ENCODE peak calls at places on chromosomes 4 and X, in four cellular contexts. R is lung, G is tibial nerve, Y is A549. O is an unnamed sample.

GRCh38 chr4:6955261-6955911 is 45.8 kb downstream of the TBC1D14 start:
- DNase-seq in G (no peak), Y (no peak), R (peak), O (peak)

GRCh38 chr4:22471419-22471818 is 44.4 kb downstream of the ADGRA3 start:
- DNase-seq in Y (no peak), R (no peak), G (no peak), O (no peak)

GRCh38 chrX:41589634-41590270 is 99.0 kb upstream of the GPR34 start:
- DNase-seq in Y (peak), G (no peak), R (no peak), O (no peak)

GRCh38 chr4:4590496-4590895 is 48.6 kb upstream of the STX18 start:
- DNase-seq in Y (no peak), R (no peak), G (no peak), O (no peak)

GRCh38 chr4:149223659-149224058 is 592.0 kb downstream of the IQCM start:
- DNase-seq in Y (no peak), R (no peak), G (no peak), O (no peak)

GRCh38 chrX:41145920-41146608 is 60.8 kb downstream of the USP9X start:
- DNase-seq in Y (peak), R (no peak), G (no peak), O (no peak)

GRCh38 chr4:173346074-173346473 is 11.9 kb upstream of the HMGB2 start:
- DNase-seq in R (no peak), Y (no peak), G (no peak), O (no peak)

GRCh38 chr4:6142935-6143602 is 57.3 kb downstream of the JAKMIP1 start:
- DNase-seq in Y (no peak), G (no peak), R (no peak), O (no peak)

GRCh38 chr4:7813674-7814073 is 126.0 kb downstream of the AFAP1 start:
- DNase-seq in G (no peak), R (peak), Y (peak), O (peak)

GRCh38 chr4:140648716-140649115 is 80.0 kb upstream of the UCP1 start:
- DNase-seq in Y (no peak), R (no peak), G (no peak), O (no peak)

GRCh38 chr4:105990933-105991332 is 95.7 kb downstream of the NPNT start:
- DNase-seq in G (no peak), Y (peak), R (peak), O (peak)

GRCh38 chr4:83231620-83232056 is 53.0 kb downstream of the COQ2 start:
- DNase-seq in Y (no peak), R (no peak), G (no peak), O (no peak)

GRCh38 chr4:23818097-23818648 is 71.7 kb downstream of the PPARGC1A start:
- DNase-seq in G (no peak), R (no peak), Y (no peak), O (no peak)

GRCh38 chrX:74656079-74656745 is 41.8 kb upstream of the RLIM start:
- DNase-seq in Y (no peak), R (no peak), G (no peak), O (no peak)

GRCh38 chrX:21840199-21840557 is 761 bp downstream of the MBTPS2 start:
- DNase-seq in G (no peak), R (no peak), Y (no peak), O (no peak)

GRCh38 chrX:43949669-43950068 is 23.5 kb downstream of the NDP start:
- DNase-seq in Y (peak), R (no peak), G (no peak), O (peak)

GRCh38 chr4:1192493-1193205 is 20.3 kb upstream of the SPON2 start:
- DNase-seq in R (no peak), Y (peak), G (peak), O (peak)

GRCh38 chrX:44025611-44026010 is 52.4 kb upstream of the NDP start:
- DNase-seq in R (no peak), Y (peak), G (no peak), O (no peak)

GRCh38 chrX:13750204-13750603 is 15.7 kb downstream of the OFD1 start:
- DNase-seq in Y (peak), R (no peak), G (no peak), O (peak)

GRCh38 chr4:140097572-140097971 is 56.4 kb downstream of the MAML3 start:
- DNase-seq in Y (no peak), G (no peak), R (no peak), O (no peak)

GRCh38 chrX:9844936-9845573 is 58.8 kb downstream of the SHROOM2 start:
- DNase-seq in Y (no peak), R (no peak), G (no peak), O (no peak)

GRCh38 chr4:53928825-53929224 is 135.6 kb downstream of the CHIC2 start:
- DNase-seq in G (no peak), R (no peak), Y (no peak), O (no peak)

GRCh38 chr4:173538903-173539445 is 8.9 kb upstream of the HAND2 start:
- DNase-seq in R (no peak), Y (no peak), G (no peak), O (no peak)

GRCh38 chr4:184745747-184746531 is 12.0 kb upstream of the CENPU start:
- DNase-seq in R (peak), Y (peak), G (peak), O (peak)

GRCh38 chr4:118369231-118369630 is 16.4 kb upstream of the PRSS12 start:
- DNase-seq in Y (no peak), R (no peak), G (no peak), O (no peak)

GRCh38 chrX:58025979-58026378 is 115.7 kb upstream of the ZXDA start:
- DNase-seq in R (no peak), Y (peak), G (no peak), O (peak)

GRCh38 chrX:133813991-133814390 is 171.4 kb downstream of the GPC3 start:
- DNase-seq in R (no peak), G (no peak), Y (no peak), O (no peak)

GRCh38 chr4:174435981-174436776 is 86.1 kb downstream of the HPGD start:
- DNase-seq in Y (no peak), G (no peak), R (no peak), O (no peak)

GRCh38 chr4:120290553-120290952 is 223.9 kb upstream of the MAD2L1 start:
- DNase-seq in R (no peak), G (no peak), Y (no peak), O (no peak)

GRCh38 chr4:2942532-2943363 is 20.5 kb downstream of the NOP14 start:
- DNase-seq in R (no peak), G (no peak), Y (no peak), O (peak)

GRCh38 chr4:13627185-13627605 is 330 bp downstream of the BOD1L1 start:
- DNase-seq in G (no peak), Y (no peak), R (no peak), O (no peak)

GRCh38 chr4:76767983-76768382 is 130.0 kb downstream of the SOWAHB start:
- DNase-seq in Y (peak), G (no peak), R (no peak), O (no peak)

GRCh38 chr4:52659722-52660261 is 691 bp upstream of the USP46 start:
- DNase-seq in Y (peak), G (peak), R (peak), O (peak)

GRCh38 chrX:138191998-138192397 is 519.5 kb downstream of the FGF13 start:
- DNase-seq in G (no peak), Y (peak), R (no peak), O (peak)

GRCh38 chrX:119228506-119229290 is 7.4 kb upstream of the PGRMC1 start:
- DNase-seq in G (no peak), R (no peak), Y (peak), O (no peak)

GRCh38 chrX:111375747-111376146 is 36.2 kb downstream of the DCX start:
- DNase-seq in G (no peak), Y (no peak), R (no peak), O (no peak)

DNA sequence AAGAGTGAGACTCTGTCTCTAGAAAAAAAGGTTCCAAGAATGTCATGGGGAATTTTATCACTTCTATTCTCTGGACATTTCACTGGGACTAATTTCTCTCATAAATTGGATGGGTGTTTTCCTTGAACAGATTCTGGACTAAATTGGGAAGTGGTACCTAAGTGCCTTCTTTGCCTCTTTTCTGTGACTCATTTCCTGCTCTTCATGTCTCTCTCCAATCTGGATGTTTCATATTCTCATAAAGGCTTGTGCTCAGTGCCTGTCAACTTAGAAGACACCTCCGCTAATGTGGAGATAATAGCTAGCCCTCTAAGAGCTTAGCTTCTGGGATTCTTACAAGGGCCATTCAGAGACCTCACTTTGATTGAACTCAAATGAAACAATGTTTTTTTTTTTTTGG is 38.0 kb upstream of the IGFBP7 start:
- DNase-seq in R (no peak), Y (no peak), G (no peak), O (no peak)
- TF ChIP-seq CTCF in R (no peak), Y (no peak), G (no peak), O (no peak)

DNA sequence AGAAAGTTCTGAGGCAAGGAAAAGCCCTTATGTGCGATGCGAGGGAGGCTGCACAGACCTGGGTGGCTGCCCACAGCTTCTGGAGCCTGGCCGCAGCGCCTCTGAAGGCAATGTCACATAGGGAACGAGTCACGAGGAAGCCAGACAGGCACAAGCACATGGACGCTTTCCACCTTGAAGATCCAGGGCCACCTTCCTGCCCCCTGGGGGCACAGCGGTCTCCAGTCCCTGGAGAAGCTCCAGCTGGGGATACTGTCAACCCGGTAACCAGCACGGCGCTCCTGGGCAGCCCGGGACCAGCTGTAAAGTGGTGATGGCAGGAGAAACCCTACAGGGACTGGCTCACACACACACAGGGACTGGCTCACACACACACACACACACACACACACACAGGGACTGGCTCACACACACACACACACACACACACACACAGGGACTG is 69.7 kb downstream of the MTNR1A start:
- DNase-seq in R (no peak), G (no peak), Y (peak), O (peak)
- H3K4me3 ChIP-seq in R (no peak), G (peak), Y (no peak), O (no peak)

GRCh38 chr4:169152104-169152503 is 118.7 kb downstream of the SH3RF1 start:
- DNase-seq in Y (no peak), R (no peak), G (no peak), O (no peak)

GRCh38 chr4:169150806-169151205 is 120.0 kb downstream of the SH3RF1 start:
- DNase-seq in Y (no peak), R (no peak), G (no peak), O (no peak)

GRCh38 chr4:169153451-169153850 is 117.3 kb downstream of the SH3RF1 start:
- DNase-seq in R (no peak), Y (no peak), G (no peak), O (no peak)

GRCh38 chr4:169151671-169152070 is 119.1 kb downstream of the SH3RF1 start:
- DNase-seq in G (no peak), Y (no peak), R (no peak), O (no peak)

GRCh38 chr4:169152899-169153298 is 117.9 kb downstream of the SH3RF1 start:
- DNase-seq in Y (no peak), R (no peak), G (no peak), O (no peak)
- TF ChIP-seq CTCF in Y (no peak), R (no peak), G (no peak), O (no peak)

DNA sequence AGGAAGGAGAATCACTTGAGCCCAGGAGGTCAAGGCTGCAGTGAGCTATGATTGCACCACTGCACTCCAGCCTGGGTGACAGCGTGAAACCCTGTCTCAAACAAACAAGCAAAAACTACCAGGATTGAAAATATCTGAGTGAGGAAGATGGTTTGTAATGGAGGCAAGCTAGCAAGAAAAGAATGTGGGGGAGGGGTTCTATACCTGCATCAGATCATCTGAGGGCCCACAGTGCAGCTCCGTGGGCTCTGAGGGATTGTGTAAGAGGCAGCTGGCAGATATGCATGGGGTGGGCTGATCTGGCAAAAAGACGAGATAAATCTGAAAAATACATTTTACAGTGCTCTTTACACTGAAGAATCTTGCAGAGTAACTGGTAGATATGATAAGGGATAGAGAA is 28.9 kb upstream of the CHRNA9 start:
- DNase-seq in G (no peak), Y (no peak), R (no peak), O (no peak)
- H3K4me3 ChIP-seq in G (no peak), Y (no peak), R (no peak), O (no peak)

DNA sequence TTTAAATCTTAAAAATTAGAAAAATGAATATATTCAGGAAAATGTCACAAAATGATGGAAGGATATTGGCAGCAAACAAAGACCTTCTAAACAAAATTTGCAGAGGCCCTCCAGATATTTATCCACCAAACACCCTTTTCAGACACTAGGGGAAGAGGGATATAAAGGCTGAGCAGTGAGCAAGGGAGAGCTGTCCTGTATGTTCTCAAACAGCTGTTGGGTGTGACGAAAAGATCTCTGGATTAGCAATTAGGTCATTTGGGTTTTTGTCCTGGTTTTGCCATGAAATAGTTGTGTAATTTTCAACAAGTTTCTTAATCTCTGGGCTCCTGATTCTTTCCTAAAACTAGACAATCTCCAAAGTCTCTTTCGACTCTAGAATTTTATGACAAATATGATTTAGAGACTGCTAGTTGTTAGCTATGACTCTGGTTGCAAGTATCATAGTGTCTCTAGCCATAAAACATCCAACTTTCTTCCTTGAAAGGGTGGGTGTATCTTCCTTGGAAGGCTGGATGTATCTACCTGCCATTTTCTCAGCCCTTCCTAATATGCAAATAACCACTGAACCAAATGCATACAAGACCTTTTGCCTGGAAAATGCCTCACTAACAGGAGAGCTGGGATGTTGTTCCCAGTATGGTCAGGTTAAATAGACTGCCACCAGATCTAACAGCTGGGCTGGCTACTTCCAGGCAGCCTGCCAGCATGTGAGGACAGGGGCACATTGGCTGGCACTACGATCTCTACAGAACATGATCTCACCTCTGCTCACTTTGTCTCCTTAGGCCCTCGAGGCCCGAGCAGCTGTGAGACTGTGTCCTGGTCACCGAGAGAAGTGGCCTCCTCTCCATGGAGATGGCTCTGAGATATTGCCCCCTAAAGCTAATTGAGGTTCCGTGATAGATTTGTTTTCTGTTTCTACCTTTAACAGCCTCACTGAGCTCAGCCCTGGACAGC is 225.5 kb upstream of the JADE1 start:
- DNase-seq in R (no peak), Y (no peak), G (no peak), O (peak)
- TF ChIP-seq CTCF in R (no peak), Y (no peak), G (no peak), O (no peak)

DNA sequence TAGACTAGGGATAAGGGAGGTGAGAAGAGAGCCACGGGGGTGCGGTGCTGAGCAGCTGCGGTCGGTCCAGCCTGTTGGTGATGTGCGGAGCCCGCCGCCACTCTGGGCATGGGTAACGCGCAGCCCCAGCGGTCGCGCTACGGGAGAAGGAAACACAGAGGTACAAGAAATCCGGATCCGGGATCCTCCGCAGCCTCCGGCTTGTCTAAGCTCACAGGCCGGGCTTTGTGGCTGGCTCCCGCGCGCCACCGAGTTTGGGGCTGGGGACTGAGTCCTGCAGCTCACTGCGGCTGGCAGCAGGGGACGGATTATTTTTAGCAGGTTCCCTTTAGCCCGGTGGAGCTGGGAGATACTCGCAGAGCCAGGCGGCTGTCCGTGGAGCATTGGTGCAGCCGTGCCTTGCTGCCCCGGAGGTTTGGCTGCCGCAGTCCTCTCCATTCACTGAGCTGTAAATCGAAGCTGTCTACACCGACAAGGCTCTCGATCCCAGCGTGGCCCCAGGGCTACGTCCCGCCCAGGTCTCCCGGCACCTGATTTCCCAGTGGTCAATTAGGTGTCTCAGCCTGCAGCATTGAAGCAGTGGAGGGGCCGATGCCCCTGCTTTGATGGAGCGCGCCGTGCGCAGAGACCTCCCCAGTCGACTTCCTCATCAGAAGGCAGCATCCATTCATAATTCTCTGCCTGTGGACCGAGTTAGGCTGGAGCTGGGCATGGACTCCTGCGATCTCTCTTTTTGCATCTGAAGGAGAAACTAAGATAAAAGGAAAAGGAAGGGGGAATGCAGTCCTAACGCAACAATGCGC is 81.9 kb upstream of the SCML1 start:
- DNase-seq in R (no peak), Y (no peak), G (no peak), O (peak)
- H3K4me3 ChIP-seq in R (no peak), Y (no peak), G (peak), O (no peak)

DNA sequence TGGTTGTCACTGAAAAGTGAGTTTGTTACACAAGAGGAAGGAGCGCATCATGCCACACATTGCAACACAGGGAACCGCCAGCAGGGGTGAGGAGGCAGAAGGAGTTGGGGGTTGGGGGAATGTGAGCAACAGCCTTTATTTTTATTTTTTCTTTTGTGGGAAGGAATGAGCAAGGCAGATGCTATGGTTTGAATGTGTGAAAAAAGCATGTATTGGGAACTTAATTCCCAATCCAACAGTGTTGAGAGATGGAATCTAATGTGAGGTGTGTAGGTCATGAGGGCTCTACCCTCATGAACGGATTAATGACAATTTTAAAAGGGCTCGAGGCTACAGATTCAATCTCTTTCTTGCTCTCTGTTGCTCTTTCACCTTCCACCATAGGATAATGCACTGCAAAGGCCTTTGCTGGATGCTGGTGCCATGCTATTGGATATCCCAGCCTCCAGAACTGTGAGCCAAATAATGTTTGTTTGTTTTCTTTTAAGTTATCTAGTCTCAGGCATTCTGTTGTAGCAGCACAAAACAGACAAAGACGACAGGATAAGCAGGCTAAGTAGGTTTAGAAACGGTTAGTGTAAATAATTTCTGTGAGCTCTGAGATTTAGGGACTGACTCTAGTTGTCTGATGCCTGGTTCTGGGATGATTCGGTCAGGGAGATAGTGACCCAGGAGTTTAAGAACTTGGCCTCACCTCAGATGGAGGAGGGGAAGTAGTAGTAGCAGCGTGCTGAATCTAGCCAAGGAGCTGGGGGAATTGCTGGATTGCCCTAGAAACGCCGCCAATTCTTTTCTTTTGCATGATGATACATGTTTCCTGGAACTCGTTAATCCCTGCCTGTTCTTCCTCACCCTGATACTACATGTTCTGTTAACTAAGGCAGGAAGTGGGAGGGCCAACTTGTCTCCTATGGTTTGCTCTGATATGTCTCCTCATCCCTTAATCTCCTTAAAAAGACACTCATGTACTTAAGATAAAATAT is 156.6 kb upstream of the CTSO start:
- DNase-seq in G (no peak), Y (peak), R (no peak), O (no peak)
- TF ChIP-seq CTCF in G (no peak), Y (no peak), R (no peak), O (no peak)

GRCh38 chrX:1531106-1531890 is 5.7 kb downstream of the P2RY8 start:
- DNase-seq in Y (no peak), R (no peak), G (no peak), O (no peak)
- H3K4me3 ChIP-seq in Y (no peak), R (no peak), G (no peak), O (no peak)